ENCODE peak calls at places on chromosomes 12 and 14, in eight cellular contexts. R, P, Q, H, F, K, X and O are unnamed samples.

GRCh38 chr14:75648066-75648838 is 12.4 kb downstream of the ERG28 start:
- DNase-seq in Q (peak), F (no peak), H (peak), K (no peak), X (no peak), R (no peak), P (no peak), O (peak)

GRCh38 chr12:104263580-104264358 is 39.8 kb upstream of the EID3 start:
- DNase-seq in P (no peak), H (peak), R (no peak), F (no peak), K (no peak), Q (no peak), X (no peak), O (peak)

GRCh38 chr12:39919790-39920189 is 186.1 kb downstream of the SLC2A13 start:
- DNase-seq in R (no peak), H (no peak), K (no peak), F (no peak), P (no peak), X (no peak), Q (no peak), O (no peak)

GRCh38 chr12:132781938-132782337 is 20.3 kb upstream of the ANKLE2 start:
- DNase-seq in P (no peak), Q (no peak), K (no peak), X (no peak), R (no peak), F (no peak), H (no peak), O (no peak)

GRCh38 chr14:87805315-87805723 is 187.7 kb downstream of the GALC start:
- DNase-seq in K (peak), Q (no peak), P (peak), F (no peak), R (peak), X (peak), H (peak), O (peak)

GRCh38 chr14:89805501-89805900 is 149.0 kb downstream of the EFCAB11 start:
- DNase-seq in H (no peak), Q (no peak), K (no peak), F (no peak), P (no peak), X (no peak), R (no peak), O (no peak)

GRCh38 chr12:42935090-42935489 is 345.5 kb upstream of the PRICKLE1 start:
- DNase-seq in H (peak), F (no peak), K (no peak), R (no peak), P (no peak), Q (no peak), X (no peak), O (peak)

GRCh38 chr14:38526841-38527501 is 271.1 kb upstream of the CLEC14A start:
- DNase-seq in F (no peak), X (no peak), K (no peak), H (no peak), R (no peak), P (no peak), Q (no peak), O (no peak)

GRCh38 chr12:52856787-52857186 is 8.0 kb upstream of the KRT78 start:
- DNase-seq in K (no peak), R (no peak), H (no peak), F (no peak), Q (no peak), P (no peak), X (no peak), O (no peak)

GRCh38 chr14:93970967-93971634 is 5.3 kb downstream of the ASB2 start:
- DNase-seq in F (no peak), K (peak), P (peak), R (no peak), H (no peak), X (no peak), Q (no peak), O (no peak)

GRCh38 chr12:61546296-61546695 is 713.9 kb upstream of the USP15 start:
- DNase-seq in R (no peak), H (no peak), Q (no peak), F (no peak), K (no peak), X (no peak), P (no peak), O (no peak)

GRCh38 chr14:51552768-51553426 is 98.8 kb upstream of the FRMD6 start:
- DNase-seq in R (no peak), K (no peak), H (no peak), X (no peak), F (no peak), Q (no peak), P (no peak), O (no peak)

GRCh38 chr12:93010461-93010860 is 81.4 kb upstream of the EEA1 start:
- DNase-seq in P (no peak), Q (no peak), R (no peak), F (no peak), K (no peak), H (no peak), X (no peak), O (no peak)

GRCh38 chr14:94113908-94114588 is 3.5 kb downstream of the IFI27 start:
- DNase-seq in K (no peak), Q (no peak), F (no peak), R (no peak), X (no peak), H (peak), P (no peak), O (no peak)

GRCh38 chr14:33317675-33318074 is 379.0 kb downstream of the NPAS3 start:
- DNase-seq in F (no peak), P (no peak), H (no peak), R (no peak), K (no peak), Q (peak), X (no peak), O (no peak)

GRCh38 chr12:108896331-108896730 is 16.4 kb downstream of the DAO start:
- DNase-seq in R (no peak), K (no peak), P (no peak), X (no peak), F (no peak), Q (no peak), H (no peak), O (no peak)

GRCh38 chr12:125704803-125705202 is 639.6 kb downstream of the AACS start:
- DNase-seq in R (no peak), F (no peak), P (no peak), Q (no peak), H (no peak), K (no peak), X (no peak), O (no peak)

GRCh38 chr14:74429221-74429691 is 3.2 kb upstream of the SYNDIG1L start:
- DNase-seq in P (no peak), Q (no peak), R (no peak), H (no peak), X (peak), F (no peak), K (no peak), O (no peak)

GRCh38 chr12:49451468-49452259 is 84.4 kb downstream of the SPATS2 start:
- DNase-seq in R (no peak), X (no peak), P (no peak), H (no peak), F (no peak), K (no peak), Q (no peak), O (no peak)

GRCh38 chr12:113359939-113360748 is 1.8 kb downstream of the PLBD2 start:
- DNase-seq in F (no peak), H (peak), Q (no peak), P (no peak), X (no peak), K (no peak), R (no peak), O (peak)

GRCh38 chr14:54593860-54594259 is 26.9 kb downstream of the SAMD4A start:
- DNase-seq in K (no peak), Q (no peak), H (peak), X (no peak), F (no peak), R (no peak), P (no peak), O (peak)

GRCh38 chr12:116053479-116054195 is 223.9 kb downstream of the MED13L start:
- DNase-seq in H (peak), P (no peak), Q (peak), R (no peak), K (no peak), F (no peak), X (no peak), O (peak)

GRCh38 chr12:55188974-55189556 is 31.8 kb upstream of the OR10A7 start:
- DNase-seq in X (peak), R (no peak), K (peak), P (peak), Q (peak), H (peak), F (no peak), O (peak)

GRCh38 chr12:128830505-128830893 is 6.7 kb upstream of the SLC15A4 start:
- DNase-seq in Q (no peak), K (no peak), X (no peak), P (no peak), F (no peak), R (no peak), H (no peak), O (no peak)

GRCh38 chr12:34292736-34293625 is 270.7 kb downstream of the ALG10 start:
- DNase-seq in H (no peak), P (no peak), Q (no peak), K (no peak), R (peak), F (no peak), X (peak), O (no peak)

GRCh38 chr14:94821705-94822104 is 51.8 kb upstream of the GSC start:
- DNase-seq in X (no peak), H (no peak), Q (no peak), P (no peak), F (no peak), K (no peak), R (no peak), O (no peak)

GRCh38 chr12:86903166-86903565 is 647.0 kb upstream of the MGAT4C start:
- DNase-seq in F (no peak), H (no peak), X (no peak), K (no peak), P (no peak), R (no peak), Q (no peak), O (no peak)

GRCh38 chr12:561908-562593 is 101.2 kb downstream of the NINJ2 start:
- DNase-seq in R (no peak), F (no peak), P (no peak), Q (no peak), H (no peak), K (no peak), X (no peak), O (no peak)

GRCh38 chr12:49092086-49092815 is 2.4 kb downstream of the DHH start:
- DNase-seq in Q (no peak), F (no peak), X (peak), P (no peak), K (peak), H (peak), R (peak), O (no peak)

GRCh38 chr14:21768116-21768874 is 94.7 kb upstream of the OR4E1 start:
- DNase-seq in F (no peak), Q (no peak), P (no peak), H (peak), X (peak), K (peak), R (no peak), O (peak)

GRCh38 chr12:44873898-44874297 is 2.2 kb downstream of the NELL2 start:
- DNase-seq in R (no peak), H (peak), Q (no peak), F (no peak), K (no peak), P (no peak), X (no peak), O (peak)

GRCh38 chr12:58886474-58886873 is 33.8 kb downstream of the LRIG3 start:
- DNase-seq in Q (no peak), H (no peak), K (no peak), X (no peak), R (no peak), P (no peak), F (no peak), O (no peak)

GRCh38 chr12:75889214-75889613 is 142.4 kb downstream of the PHLDA1 start:
- DNase-seq in H (no peak), K (no peak), X (no peak), R (no peak), F (no peak), P (no peak), Q (no peak), O (no peak)

GRCh38 chr12:125755512-125755911 is 690.3 kb downstream of the AACS start:
- DNase-seq in F (no peak), K (no peak), H (no peak), Q (no peak), X (no peak), P (no peak), R (no peak), O (no peak)

GRCh38 chr12:89390802-89391673 is 38.7 kb upstream of the DUSP6 start:
- DNase-seq in P (no peak), Q (peak), H (peak), X (no peak), K (no peak), F (no peak), R (no peak), O (peak)

GRCh38 chr14:99937475-99938244 is 127.6 kb upstream of the EVL start:
- DNase-seq in Q (no peak), R (no peak), X (no peak), K (no peak), P (no peak), H (no peak), F (no peak), O (no peak)

GRCh38 chr12:64120568-64120967 is 101.5 kb downstream of the KICS2 start:
- DNase-seq in R (no peak), Q (no peak), X (no peak), F (no peak), H (no peak), P (no peak), K (no peak), O (no peak)

GRCh38 chr12:124563401-124563800 is 4.0 kb downstream of the NCOR2 start:
- DNase-seq in K (no peak), X (no peak), P (no peak), Q (no peak), H (no peak), F (no peak), R (no peak), O (no peak)